ENCODE peak calls at places on chromosomes 1 and 21, in seven cellular contexts. X is keratinocyte; R is CD4-positive, alpha-beta T cell; Q is type B pancreatic cell; W is fibroblast of lung; P is left lung; S is brain microvascular endothelial cell. L is an unnamed sample.

GRCh38 chr1:36324322-36324802 is 917 bp upstream of the EVA1B start:
- DNase-seq in X (no peak), R (no peak), Q (no peak), W (no peak), P (no peak), S (no peak), L (no peak)

GRCh38 chr1:25037174-25038074 is 107.3 kb upstream of the RUNX3 start:
- DNase-seq in X (no peak), R (peak), Q (no peak), W (peak), P (peak), S (peak), L (peak)

GRCh38 chr1:44609412-44609767 is 64.9 kb downstream of the TMEM53 start:
- DNase-seq in X (no peak), R (peak), Q (no peak), W (peak), P (no peak), S (peak), L (no peak)

GRCh38 chr1:12019858-12020509 is 686 bp downstream of the MIIP start:
- DNase-seq in X (no peak), R (no peak), Q (no peak), W (no peak), P (no peak), S (no peak), L (no peak)

GRCh38 chr1:9687876-9688582 is 36.5 kb downstream of the PIK3CD start:
- DNase-seq in X (no peak), R (no peak), Q (no peak), W (no peak), P (peak), S (peak), L (no peak)

GRCh38 chr1:82225407-82226197 is 424.9 kb downstream of the ADGRL2 start:
- DNase-seq in X (no peak), R (no peak), Q (no peak), W (peak), P (no peak), S (peak), L (no peak)

GRCh38 chr1:32831878-32832277 is 14.4 kb downstream of the S100PBP start:
- DNase-seq in X (no peak), R (no peak), Q (no peak), W (no peak), P (no peak), S (no peak), L (no peak)

GRCh38 chr1:4689271-4689935 is 35.0 kb downstream of the AJAP1 start:
- DNase-seq in X (no peak), R (no peak), Q (no peak), W (no peak), P (peak), S (no peak), L (no peak)

GRCh38 chr1:223135176-223135575 is 7.9 kb downstream of the TLR5 start:
- DNase-seq in X (no peak), R (no peak), Q (no peak), W (peak), P (peak), S (peak), L (no peak)

GRCh38 chr1:202151045-202151444 is 6.5 kb upstream of the ARL8A start:
- DNase-seq in X (no peak), R (no peak), Q (no peak), W (no peak), P (no peak), S (no peak), L (no peak)

GRCh38 chr1:203178083-203178482 is 2.5 kb upstream of the MYBPH start:
- DNase-seq in X (no peak), R (no peak), Q (no peak), W (no peak), P (no peak), S (peak), L (no peak)

GRCh38 chr1:9262096-9262495 is 27.5 kb downstream of the H6PD start:
- DNase-seq in X (no peak), R (no peak), Q (no peak), W (no peak), P (no peak), S (no peak), L (no peak)

GRCh38 chr1:211323156-211324063 is 3.2 kb upstream of the TRAF5 start:
- DNase-seq in X (no peak), R (peak), Q (no peak), W (peak), P (no peak), S (peak), L (no peak)

GRCh38 chr1:92317836-92318493 is 19.1 kb downstream of the RPAP2 start:
- DNase-seq in X (no peak), R (no peak), Q (no peak), W (no peak), P (no peak), S (peak), L (no peak)

GRCh38 chr1:94707321-94708298 is 112.5 kb upstream of the SLC44A3 start:
- DNase-seq in X (no peak), R (no peak), Q (no peak), W (peak), P (no peak), S (no peak), L (no peak)

GRCh38 chr1:44354268-44354839 is 703 bp downstream of the ERI3 start:
- DNase-seq in X (no peak), R (no peak), Q (no peak), W (peak), P (no peak), S (peak), L (no peak)

GRCh38 chr1:228804640-228805413 is 69.5 kb downstream of the RHOU start:
- DNase-seq in X (no peak), R (no peak), Q (no peak), W (no peak), P (no peak), S (no peak), L (no peak)

GRCh38 chr21:41236361-41236973 is 68.5 kb downstream of the BACE2 start:
- DNase-seq in X (no peak), R (no peak), Q (no peak), W (no peak), P (no peak), S (no peak), L (no peak)

GRCh38 chr21:44846485-44847260 is 26.8 kb downstream of the PTTG1IP start:
- DNase-seq in X (no peak), R (no peak), Q (no peak), W (no peak), P (peak), S (peak), L (peak)

GRCh38 chr1:41108696-41109284 is 87.3 kb upstream of the SLFNL1 start:
- DNase-seq in X (no peak), R (no peak), Q (no peak), W (peak), P (no peak), S (peak), L (no peak)

GRCh38 chr1:174032823-174033222 is 10.7 kb upstream of the RC3H1 start:
- DNase-seq in X (no peak), R (no peak), Q (no peak), W (peak), P (no peak), S (no peak), L (no peak)

GRCh38 chr21:34912022-34912933 is 136.8 kb downstream of the RUNX1 start:
- DNase-seq in X (no peak), R (no peak), Q (no peak), W (no peak), P (no peak), S (no peak), L (no peak)

GRCh38 chr1:165666152-165666551 is 32.2 kb downstream of the ALDH9A1 start:
- DNase-seq in X (no peak), R (no peak), Q (no peak), W (peak), P (no peak), S (no peak), L (no peak)

GRCh38 chr1:5891141-5891540 is 101.1 kb downstream of the NPHP4 start:
- DNase-seq in X (no peak), R (no peak), Q (no peak), W (no peak), P (no peak), S (no peak), L (no peak)

GRCh38 chr1:108117908-108118902 is 81.9 kb downstream of the SLC25A24 start:
- DNase-seq in X (no peak), R (no peak), Q (no peak), W (peak), P (no peak), S (peak), L (no peak)

GRCh38 chr1:154749078-154749760 is 120.9 kb downstream of the KCNN3 start:
- DNase-seq in X (peak), R (no peak), Q (no peak), W (no peak), P (no peak), S (peak), L (no peak)

GRCh38 chr1:23371987-23372386 is 2.4 kb upstream of the ZNF436 start:
- DNase-seq in X (no peak), R (no peak), Q (no peak), W (no peak), P (no peak), S (no peak), L (no peak)

GRCh38 chr1:222634180-222635013 is 16.5 kb downstream of the MIA3 start:
- DNase-seq in X (peak), R (peak), Q (peak), W (peak), P (no peak), S (peak), L (no peak)

GRCh38 chr21:26846036-26846931 is 1.1 kb upstream of the ADAMTS1 start:
- DNase-seq in X (no peak), R (no peak), Q (peak), W (peak), P (peak), S (peak), L (no peak)
- TF ChIP-seq CTCF in X (no peak), R (no peak), Q (peak), W (peak), P (no peak), S (peak), L (no peak)

DNA sequence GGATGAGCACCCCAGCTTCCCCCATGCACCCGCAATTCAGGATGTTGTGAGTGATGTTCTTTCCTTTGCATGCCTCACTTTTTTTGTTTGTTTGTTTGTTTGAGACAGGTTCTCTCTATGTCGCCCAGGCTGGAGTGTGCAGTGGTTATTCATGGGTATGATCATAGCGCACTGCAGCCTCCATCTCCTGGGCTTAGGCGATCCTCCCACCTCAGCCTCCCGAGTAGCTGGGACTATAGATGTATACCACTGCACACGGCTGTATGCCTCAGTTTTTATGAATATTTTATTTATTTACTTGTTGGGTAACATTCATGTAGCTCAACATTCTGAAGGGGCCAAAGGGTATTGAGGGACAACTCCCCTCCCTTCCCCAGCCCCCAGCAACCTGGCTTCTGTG is 54.8 kb downstream of the H3-3A start:
- DNase-seq in X (no peak), R (no peak), Q (no peak), W (no peak), P (no peak), S (no peak), L (no peak)
- TF ChIP-seq CTCF in X (no peak), R (no peak), Q (no peak), W (no peak), P (no peak), S (no peak), L (no peak)

GRCh38 chr1:7561331-7561921 is 209.7 kb upstream of the VAMP3 start:
- DNase-seq in X (no peak), R (no peak), Q (no peak), W (no peak), P (no peak), S (no peak), L (no peak)
- TF ChIP-seq CTCF in X (peak), R (no peak), Q (peak), W (peak), P (no peak), S (peak), L (no peak)

GRCh38 chr1:17919525-17920439 is 164.6 kb downstream of the ACTL8 start:
- DNase-seq in X (no peak), R (no peak), Q (no peak), W (peak), P (no peak), S (peak), L (no peak)
- TF ChIP-seq CTCF in X (peak), R (no peak), Q (peak), W (peak), P (no peak), S (peak), L (no peak)

L was measured in activated B cell treated with CpG ODN at 0.5 μM for 24 hours.